ENCODE peak calls at places on chromosomes 3 and 15, in six cellular contexts. B is BJ, E is A549, A is omental fat pad, Z is OCI-LY7, N is cardiac muscle cell. D is an unnamed sample.

GRCh38 chr15:47484119-47484518 is 233.2 kb upstream of the SEMA6D start:
- DNase-seq in B (no peak), E (no peak), A (no peak), Z (peak), N (peak), D (no peak)

GRCh38 chr15:35481992-35482391 is 64.0 kb downstream of the DPH6 start:
- DNase-seq in B (peak), E (peak), A (no peak), Z (no peak), N (peak), D (no peak)

GRCh38 chr3:106440672-106441071 is 571.9 kb upstream of the CBLB start:
- DNase-seq in B (no peak), E (peak), A (no peak), Z (no peak), N (no peak), D (no peak)

GRCh38 chr15:90839187-90840071 is 29.0 kb upstream of the FURIN start:
- DNase-seq in B (no peak), E (no peak), A (no peak), Z (peak), N (peak), D (no peak)

GRCh38 chr15:101031203-101031602 is 112.0 kb downstream of the LRRK1 start:
- DNase-seq in B (no peak), E (no peak), A (no peak), Z (no peak), N (peak), D (no peak)

GRCh38 chr3:10810376-10810775 is 5.7 kb upstream of the SLC6A11 start:
- DNase-seq in B (no peak), E (no peak), A (no peak), Z (no peak), N (no peak), D (no peak)

GRCh38 chr15:62138124-62138523 is 27.0 kb downstream of the C2CD4B start:
- DNase-seq in B (no peak), E (peak), A (no peak), Z (no peak), N (peak), D (no peak)

GRCh38 chr3:110849060-110849459 is 222.6 kb upstream of the NECTIN3 start:
- DNase-seq in B (no peak), E (no peak), A (no peak), Z (no peak), N (no peak), D (no peak)

GRCh38 chr3:168116279-168116678 is 20.6 kb upstream of the GOLIM4 start:
- DNase-seq in B (no peak), E (no peak), A (no peak), Z (no peak), N (peak), D (no peak)

GRCh38 chr15:78979456-78980320 is 34.8 kb upstream of the CTSH start:
- DNase-seq in B (no peak), E (peak), A (peak), Z (peak), N (peak), D (no peak)

GRCh38 chr15:99053380-99054024 is 45.9 kb upstream of the PGPEP1L start:
- DNase-seq in B (no peak), E (no peak), A (no peak), Z (no peak), N (no peak), D (no peak)

GRCh38 chr3:169771651-169772529 is 1.3 kb upstream of the MYNN start:
- DNase-seq in B (no peak), E (peak), A (no peak), Z (peak), N (peak), D (peak)

GRCh38 chr3:3586843-3587626 is 212.2 kb upstream of the LRRN1 start:
- DNase-seq in B (no peak), E (no peak), A (no peak), Z (no peak), N (no peak), D (no peak)

GRCh38 chr3:194315088-194315964 is 35.8 kb downstream of the CPN2 start:
- DNase-seq in B (no peak), E (peak), A (peak), Z (peak), N (peak), D (peak)

GRCh38 chr3:53490131-53490474 is 4.3 kb upstream of the CACNA1D start:
- DNase-seq in B (no peak), E (no peak), A (no peak), Z (no peak), N (no peak), D (no peak)

GRCh38 chr3:25592510-25592968 is 72.2 kb downstream of the TOP2B start:
- DNase-seq in B (no peak), E (peak), A (no peak), Z (peak), N (peak), D (no peak)

GRCh38 chr3:172918165-172918564 is 167.6 kb downstream of the ECT2 start:
- DNase-seq in B (no peak), E (no peak), A (no peak), Z (no peak), N (peak), D (no peak)

GRCh38 chr3:156483426-156483825 is 71.5 kb downstream of the SSR3 start:
- DNase-seq in B (peak), E (no peak), A (no peak), Z (peak), N (peak), D (no peak)

GRCh38 chr3:50238549-50239026 is 2.6 kb downstream of the GNAI2 start:
- DNase-seq in B (no peak), E (peak), A (no peak), Z (no peak), N (no peak), D (no peak)

GRCh38 chr3:44966795-44967278 is 9.1 kb downstream of the ZDHHC3 start:
- DNase-seq in B (no peak), E (no peak), A (no peak), Z (no peak), N (peak), D (no peak)

GRCh38 chr3:192207239-192207638 is 520.1 kb downstream of the FGF12 start:
- DNase-seq in B (no peak), E (no peak), A (no peak), Z (no peak), N (no peak), D (no peak)

GRCh38 chr15:58369261-58369699 is 62.5 kb upstream of the LIPC start:
- DNase-seq in B (no peak), E (no peak), A (no peak), Z (no peak), N (peak), D (no peak)

GRCh38 chr15:43352693-43353382 is 18.0 kb downstream of the ZSCAN29 start:
- DNase-seq in B (no peak), E (no peak), A (no peak), Z (no peak), N (no peak), D (no peak)

GRCh38 chr15:61750271-61751084 is 309.8 kb downstream of the VPS13C start:
- DNase-seq in B (no peak), E (no peak), A (no peak), Z (no peak), N (no peak), D (no peak)

GRCh38 chr3:193190387-193190786 is 50.6 kb upstream of the PLAAT1 start:
- DNase-seq in B (no peak), E (peak), A (no peak), Z (peak), N (peak), D (no peak)

DNA sequence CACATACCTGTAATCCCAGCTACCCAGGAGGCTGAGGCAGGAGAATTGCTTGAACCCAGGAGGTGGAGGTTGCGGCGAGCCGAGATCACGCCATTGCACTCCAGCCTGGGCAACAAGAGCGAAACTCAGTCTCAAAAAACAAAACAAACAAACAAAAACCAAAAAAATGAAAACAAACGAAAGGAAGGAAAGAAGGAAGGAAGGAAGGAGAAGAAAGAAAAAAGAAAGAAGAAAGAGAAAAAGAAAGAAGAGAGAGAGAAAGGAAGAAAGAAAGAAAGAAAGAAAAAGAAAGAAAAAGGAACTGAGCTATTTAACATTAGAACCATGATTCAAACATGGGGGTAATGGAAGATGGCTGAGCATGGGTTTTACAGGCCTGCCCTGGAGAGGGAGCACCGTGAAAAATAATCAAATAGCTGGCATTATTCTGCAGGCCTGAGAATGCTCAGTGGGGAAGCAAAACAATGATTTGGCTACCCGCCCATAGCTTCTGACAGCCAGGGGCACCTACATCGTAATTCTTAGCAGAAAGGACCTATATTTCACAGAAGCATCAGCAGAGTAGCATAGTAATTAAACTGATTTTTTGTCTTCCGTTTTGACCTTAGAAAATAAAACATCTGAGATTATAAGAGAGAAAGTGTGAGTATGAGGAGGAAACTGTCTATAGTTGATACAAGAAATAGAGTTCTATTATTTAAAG is 37.7 kb downstream of the BFSP2 start:
- DNase-seq in B (no peak), E (peak), A (no peak), Z (no peak), N (peak), D (no peak)
- TF ChIP-seq CTCF in B (no peak), E (peak), A (no peak), Z (peak), N (peak), D (no peak)

DNA sequence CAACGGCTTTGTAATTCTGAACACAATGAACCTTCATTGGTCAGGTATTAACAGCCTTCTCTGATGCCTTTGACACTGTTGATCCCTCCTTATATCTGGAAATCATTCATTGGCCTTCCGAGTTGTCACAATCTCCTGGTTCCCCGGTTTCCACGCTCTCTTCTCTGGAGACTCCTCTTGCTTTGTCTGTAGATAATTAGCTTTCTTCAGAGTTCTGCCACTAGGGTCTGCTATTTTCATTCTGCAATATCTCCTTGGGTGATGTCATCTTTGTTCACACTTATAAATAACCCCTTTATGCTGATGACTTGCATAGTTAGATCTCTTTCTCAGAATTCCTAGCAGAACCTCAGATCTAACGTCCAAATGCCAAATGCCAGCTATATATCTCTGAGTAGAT is 583.8 kb upstream of the ZNF717 start:
- DNase-seq in B (no peak), E (no peak), A (no peak), Z (no peak), N (no peak), D (no peak)
- TF ChIP-seq CTCF in B (no peak), E (no peak), A (no peak), Z (no peak), N (no peak), D (no peak)

GRCh38 chr15:56249080-56249479 is 5.4 kb upstream of the RFX7 start:
- DNase-seq in B (no peak), E (peak), A (no peak), Z (peak), N (peak), D (no peak)
- TF ChIP-seq CTCF in B (peak), E (peak), A (no peak), Z (peak), N (peak), D (peak)

DNA sequence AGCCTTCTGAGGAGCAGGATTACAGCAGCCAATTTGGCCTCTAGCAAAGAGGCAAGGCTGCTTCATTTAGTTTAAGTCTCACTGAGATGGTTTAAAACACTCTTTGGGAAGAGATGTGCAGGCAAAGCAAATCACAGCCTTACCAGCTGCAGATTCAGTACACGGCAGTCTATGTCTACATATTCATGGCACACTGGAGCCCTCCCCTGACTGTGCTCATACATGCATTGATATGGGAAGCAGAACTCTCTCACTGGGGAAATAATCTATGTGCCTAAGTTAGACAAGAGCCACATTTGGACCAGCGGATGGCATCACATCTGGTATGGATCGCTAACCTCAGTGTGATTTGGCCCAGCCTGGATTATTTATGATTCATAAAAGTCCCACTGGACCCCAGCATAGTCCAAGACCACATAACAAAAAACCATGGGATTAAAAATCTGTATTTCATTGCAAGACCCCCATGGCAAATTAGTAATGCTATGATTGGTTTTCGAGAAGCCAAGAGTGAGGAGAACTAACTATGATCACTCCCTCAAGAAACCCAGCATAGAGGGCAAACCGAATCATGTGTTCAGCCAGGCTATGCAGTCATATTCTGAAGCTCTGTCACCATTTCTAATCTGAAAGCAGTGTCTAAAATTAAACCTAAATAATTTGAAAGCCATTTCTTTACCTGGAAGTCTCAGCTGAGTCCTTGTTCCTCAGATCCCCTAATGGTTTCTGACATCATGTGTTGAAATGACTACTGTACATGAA is 1.3 kb downstream of the PRICKLE2 start:
- DNase-seq in B (no peak), E (peak), A (no peak), Z (peak), N (peak), D (no peak)
- TF ChIP-seq CTCF in B (peak), E (peak), A (no peak), Z (peak), N (peak), D (no peak)